ENCODE peak calls at places on chromosome 12, in four cellular contexts. V is K562, L is GM12878, Z is H1. B is an unnamed sample.

GRCh38 chr12:52390739-52391617 is 5.5 kb upstream of the KRT84 start:
- DNase-seq in V (peak; percentile 29), L (no peak), Z (peak; percentile 66), B (peak; percentile 10)

GRCh38 chr12:68765696-68766095 is 19.7 kb downstream of the SLC35E3 start:
- DNase-seq in V (no peak), L (no peak), Z (no peak), B (no peak)

GRCh38 chr12:131133015-131133905 is 179.6 kb downstream of the ADGRD1 start:
- DNase-seq in V (no peak), L (no peak), Z (no peak), B (no peak)

GRCh38 chr12:104852102-104852501 is 106.0 kb downstream of the SLC41A2 start:
- DNase-seq in V (no peak), L (no peak), Z (no peak), B (no peak)

GRCh38 chr12:77047341-77048202 is 17.8 kb downstream of the E2F7 start:
- DNase-seq in V (no peak), L (no peak), Z (no peak), B (no peak)

GRCh38 chr12:56300644-56301464 is 724 bp upstream of the CS start:
- DNase-seq in V (peak; percentile 84), L (no peak), Z (peak; percentile 46), B (no peak)

GRCh38 chr12:80033457-80033856 is 65.9 kb upstream of the OTOGL start:
- DNase-seq in V (no peak), L (no peak), Z (no peak), B (no peak)

GRCh38 chr12:129900306-129900705 is 3.5 kb downstream of the TMEM132D start:
- DNase-seq in V (no peak), L (no peak), Z (peak; percentile 34), B (no peak)

GRCh38 chr12:77062846-77063461 is 2.4 kb downstream of the E2F7 start:
- DNase-seq in V (peak; percentile 50), L (peak; percentile 64), Z (no peak), B (no peak)

GRCh38 chr12:124625867-124626675 is 58.7 kb upstream of the NCOR2 start:
- DNase-seq in V (peak; percentile 58), L (no peak), Z (no peak), B (peak; percentile 16)

GRCh38 chr12:81722004-81722403 is 37.1 kb downstream of the PPFIA2 start:
- DNase-seq in V (no peak), L (no peak), Z (no peak), B (no peak)

GRCh38 chr12:120481022-120481767 is 11.6 kb upstream of the SRSF9 start:
- DNase-seq in V (no peak), L (no peak), Z (no peak), B (no peak)

GRCh38 chr12:120483621-120484020 is 12.3 kb upstream of the DYNLL1 start:
- DNase-seq in V (no peak), L (no peak), Z (no peak), B (no peak)

GRCh38 chr12:120475643-120476042 is 6.1 kb upstream of the SRSF9 start:
- DNase-seq in V (no peak), L (no peak), Z (no peak), B (no peak)

GRCh38 chr12:120479458-120479857 is 9.9 kb upstream of the SRSF9 start:
- DNase-seq in V (no peak), L (no peak), Z (no peak), B (no peak)

DNA sequence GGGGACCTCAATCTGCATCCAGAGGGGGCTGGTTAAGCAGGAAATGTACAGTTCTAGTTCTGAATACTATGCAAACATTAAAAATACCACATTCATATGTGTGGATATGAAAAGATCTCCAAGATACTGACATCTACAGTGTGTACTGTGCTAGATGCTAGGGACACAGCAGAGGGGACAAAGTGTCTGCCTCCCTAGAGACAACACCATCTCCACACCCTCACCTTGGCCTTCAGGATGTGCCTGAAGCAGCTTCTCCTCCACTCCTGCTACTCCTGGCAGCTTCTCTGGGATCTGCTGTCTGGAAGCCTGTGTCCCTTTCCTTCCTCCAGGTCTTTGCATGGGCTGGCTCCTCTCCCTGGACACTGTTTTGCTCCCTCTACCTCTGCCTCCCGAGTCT is 10.7 kb upstream of the SRSF9 start:
- DNase-seq in V (no peak), L (no peak), Z (no peak), B (no peak)
- TF ChIP-seq HDAC6 in V (no peak), L (no peak), Z (no peak), B (no peak)

GRCh38 chr12:108840605-108841328 is 16.6 kb downstream of the SSH1 start:
- DNase-seq in V (no peak), L (no peak), Z (no peak), B (no peak)

GRCh38 chr12:108838194-108839010 is 19.0 kb downstream of the SSH1 start:
- DNase-seq in V (peak; percentile 86), L (peak; percentile 91), Z (no peak), B (peak; percentile 80)

GRCh38 chr12:108839011-108839889 is 18.1 kb downstream of the SSH1 start:
- DNase-seq in V (no peak), L (no peak), Z (no peak), B (no peak)

GRCh38 chr12:108837680-108838079 is 19.7 kb downstream of the SSH1 start:
- DNase-seq in V (no peak), L (no peak), Z (no peak), B (no peak)

DNA sequence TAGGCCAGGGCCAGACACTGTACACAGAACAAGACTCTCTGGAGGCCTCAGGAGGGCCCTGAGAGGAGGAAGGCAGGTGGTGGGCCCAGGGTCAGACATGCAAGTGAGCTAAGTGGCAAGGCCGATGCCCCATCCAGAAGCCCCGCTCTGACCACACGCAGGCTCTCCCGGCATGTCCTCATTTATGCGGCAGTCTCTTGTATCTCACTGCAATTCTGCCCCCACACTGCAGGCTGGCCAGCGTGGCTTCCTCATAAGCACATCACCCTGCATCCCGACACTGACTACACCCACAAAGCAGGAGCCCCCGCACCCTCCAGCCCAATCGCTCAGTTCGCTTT is 17.5 kb downstream of the SSH1 start:
- DNase-seq in V (no peak), L (no peak), Z (no peak), B (no peak)
- TF ChIP-seq HDAC6 in V (no peak), L (no peak), Z (no peak), B (no peak)

DNA sequence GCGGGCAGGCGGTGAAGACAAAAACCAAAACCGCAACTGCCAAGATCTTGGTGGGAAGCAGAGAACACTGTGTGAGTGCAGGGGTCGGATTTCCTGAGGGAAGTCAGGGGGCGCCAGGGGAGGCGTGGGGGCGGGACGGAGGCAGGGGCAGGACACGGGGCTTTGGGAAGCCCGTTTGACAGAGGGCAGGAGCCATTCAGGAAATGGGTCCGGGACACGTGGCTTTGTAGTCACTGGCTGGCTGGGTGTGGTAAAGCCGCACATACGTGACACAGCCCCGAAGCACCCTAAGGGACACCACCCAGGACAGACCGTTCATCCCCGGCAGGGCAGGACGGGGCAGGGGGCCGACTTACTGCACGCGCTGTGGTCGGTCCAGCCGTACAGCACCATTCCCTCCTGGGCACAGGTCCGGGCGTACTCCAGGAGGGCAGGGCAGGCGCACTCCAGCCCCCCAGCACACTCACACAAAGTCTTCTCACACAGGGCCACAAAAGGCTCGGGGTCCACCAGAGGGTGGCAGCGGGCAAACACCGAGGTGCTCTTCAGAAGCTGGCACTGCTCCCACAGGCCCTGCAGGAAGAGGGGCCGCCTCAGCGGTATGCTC is 49.4 kb downstream of the VWF start:
- DNase-seq in V (no peak), L (no peak), Z (no peak), B (no peak)
- TF ChIP-seq HDAC6 in V (no peak), L (no peak), Z (no peak), B (no peak)

GRCh38 chr12:78711954-78712353 is 152.6 kb upstream of the SYT1 start:
- DNase-seq in V (no peak), L (no peak), Z (no peak), B (no peak)
- TF ChIP-seq HDAC6 in V (no peak), L (no peak), Z (no peak), B (no peak)